ENCODE peak calls at places on chromosomes 6 and 20, in eight cellular contexts. S is OCI-LY7; Y is stimulated activated CD4-positive, alpha-beta T cell treated with anti-CD3 and anti-CD28 coated beads, Interleukin-4, amount 100 ng/mL, for 24 hours; P is Kasumi-1; Z is neural crest cell; O is HepG2; D is NCI-H1092 treated with DMSO at 0.1 percent for 48 hours; U is GM23248. N is an unnamed sample.

GRCh38 chr6:26020291-26020982 is 57.8 kb downstream of the TRIM38 start:
- DNase-seq in S (peak; percentile 93), Y (peak; percentile 71), P (peak; percentile 94), Z (peak; percentile 62), O (no peak), D (peak; percentile 85), U (peak; percentile 92), N (peak; percentile 94)

GRCh38 chr6:161276605-161277155 is 2.8 kb upstream of the AGPAT4 start:
- DNase-seq in S (no peak), Y (no peak), P (no peak), Z (no peak), O (no peak), D (no peak), U (no peak), N (no peak)

GRCh38 chr6:4336778-4337442 is 201.5 kb upstream of the ECI2 start:
- DNase-seq in S (no peak), Y (no peak), P (no peak), Z (no peak), O (peak; percentile 80), D (no peak), U (no peak), N (no peak)

GRCh38 chr6:82397962-82398692 is 34.5 kb downstream of the TPBG start:
- DNase-seq in S (no peak), Y (no peak), P (no peak), Z (no peak), O (no peak), D (no peak), U (peak; percentile 69), N (no peak)

GRCh38 chr20:45629496-45630100 is at the start of gene WFDC10A:
- DNase-seq in S (peak; percentile 28), Y (peak; percentile 32), P (peak; percentile 85), Z (peak; percentile 45), O (peak; percentile 38), D (peak; percentile 4), U (peak; percentile 75), N (peak; percentile 77)

GRCh38 chr6:156781882-156782631 is 4.9 kb downstream of the ARID1B start:
- DNase-seq in S (no peak), Y (no peak), P (no peak), Z (no peak), O (no peak), D (no peak), U (peak; percentile 50), N (peak; percentile 34)

GRCh38 chr6:80366721-80367120 is 260.2 kb downstream of the BCKDHB start:
- DNase-seq in S (no peak), Y (no peak), P (no peak), Z (no peak), O (no peak), D (peak; percentile 58), U (no peak), N (no peak)

GRCh38 chr6:31771992-31772358 is 5.2 kb downstream of the VWA7 start:
- DNase-seq in S (no peak), Y (peak; percentile 39), P (no peak), Z (no peak), O (no peak), D (no peak), U (peak; percentile 57), N (no peak)

GRCh38 chr20:53129557-53129956 is 157.4 kb downstream of the TSHZ2 start:
- DNase-seq in S (no peak), Y (no peak), P (no peak), Z (no peak), O (no peak), D (no peak), U (peak; percentile 97), N (no peak)

GRCh38 chr20:1375515-1375914 is 17.3 kb downstream of the FKBP1A start:
- DNase-seq in S (no peak), Y (no peak), P (peak; percentile 70), Z (no peak), O (no peak), D (no peak), U (peak; percentile 87), N (peak; percentile 31)

GRCh38 chr20:19918965-19919329 is 98.2 kb upstream of the NAA20 start:
- DNase-seq in S (no peak), Y (no peak), P (no peak), Z (no peak), O (peak; percentile 76), D (no peak), U (no peak), N (no peak)

GRCh38 chr6:38216451-38216850 is 396.9 kb downstream of the ZFAND3 start:
- DNase-seq in S (no peak), Y (no peak), P (no peak), Z (no peak), O (no peak), D (no peak), U (no peak), N (no peak)

GRCh38 chr6:52399511-52400315 is 20.4 kb upstream of the EFHC1 start:
- DNase-seq in S (peak; percentile 64), Y (peak; percentile 41), P (peak; percentile 63), Z (peak; percentile 24), O (peak; percentile 77), D (peak; percentile 39), U (peak; percentile 83), N (peak; percentile 65)